ENCODE peak calls at places on chromosomes 5 and 9, in five cellular contexts. S is activated CD8-positive, alpha-beta memory T cell treated with anti-CD3 and anti-CD28 coated beads, Interleukin-2, amount 10 ng/mL, durations not matched to agents 7 days and 5 days; B is Ammon's horn; G is A549; H is adrenal gland. X is an unnamed sample.

GRCh38 chr9:87370003-87370685 is 127.5 kb upstream of the DAPK1 start:
- DNase-seq in S (no peak), B (no peak), G (no peak), H (no peak), X (no peak)

GRCh38 chr5:16461782-16462181 is 3.8 kb downstream of the ZNF622 start:
- DNase-seq in S (no peak), B (no peak), G (no peak), H (no peak), X (no peak)

GRCh38 chr5:118095100-118095499 is 893.2 kb downstream of the DTWD2 start:
- DNase-seq in S (no peak), B (no peak), G (no peak), H (no peak), X (no peak)

GRCh38 chr5:95862636-95863382 is 40.3 kb upstream of the GLRX start:
- DNase-seq in S (no peak), B (peak), G (no peak), H (no peak), X (no peak)

GRCh38 chr5:150121448-150122157 is 34.0 kb downstream of the PDGFRB start:
- DNase-seq in S (no peak), B (no peak), G (no peak), H (no peak), X (no peak)

GRCh38 chr9:95089916-95090791 is 227.4 kb downstream of the FANCC start:
- DNase-seq in S (no peak), B (no peak), G (no peak), H (peak), X (no peak)

GRCh38 chr9:127767909-127768331 is 10.5 kb downstream of the SH2D3C start:
- DNase-seq in S (no peak), B (no peak), G (no peak), H (no peak), X (no peak)

GRCh38 chr9:31520301-31521085 is 864.0 kb upstream of the ACO1 start:
- DNase-seq in S (no peak), B (no peak), G (no peak), H (no peak), X (no peak)

GRCh38 chr5:61704289-61704688 is 372.2 kb downstream of the ZSWIM6 start:
- DNase-seq in S (no peak), B (no peak), G (no peak), H (no peak), X (no peak)

X was measured in midbrain.